ENCODE peak calls at places on chromosome 5, in six cellular contexts. I is A549, L is K562, J is GM12878, M is HepG2, A is upper lobe of left lung. U is an unnamed sample.

GRCh38 chr5:88659529-88660325 is 223.3 kb downstream of the MEF2C start:
- ATAC-seq in I (no peak), J (peak), A (peak), L (no peak), M (no peak), U (no peak)

GRCh38 chr5:147675168-147675567 is 107.4 kb downstream of the JAKMIP2 start:
- ATAC-seq in L (no peak), M (peak), A (no peak), J (no peak), I (no peak), U (no peak)

GRCh38 chr5:173334808-173335207 is 6.6 kb upstream of the STC2 start:
- ATAC-seq in J (no peak), I (no peak), M (no peak), L (no peak), A (no peak), U (no peak)

GRCh38 chr5:133368009-133368408 is 244.3 kb downstream of the FSTL4 start:
- ATAC-seq in M (no peak), A (no peak), I (no peak), L (no peak), J (no peak), U (no peak)

GRCh38 chr5:10655686-10656075 is 91.8 kb downstream of the ANKRD33B start:
- ATAC-seq in A (no peak), J (no peak), I (no peak), M (no peak), L (no peak), U (no peak)

GRCh38 chr5:55070969-55071368 is 31.5 kb upstream of the GZMA start:
- ATAC-seq in A (no peak), I (no peak), J (no peak), L (no peak), M (no peak), U (no peak)

GRCh38 chr5:100424017-100424416 is 111.2 kb upstream of the FAM174A start:
- ATAC-seq in I (no peak), A (no peak), L (no peak), J (no peak), M (no peak), U (no peak)

GRCh38 chr5:144583493-144584154 is 413.0 kb downstream of the KCTD16 start:
- ATAC-seq in J (no peak), A (no peak), L (no peak), I (peak), M (no peak), U (no peak)

GRCh38 chr5:101942321-101942882 is 353.7 kb downstream of the SLCO4C1 start:
- ATAC-seq in A (peak), I (peak), L (no peak), J (peak), M (peak), U (no peak)

GRCh38 chr5:132459983-132460834 is 30.4 kb downstream of the IRF1 start:
- ATAC-seq in M (peak), A (peak), L (peak), J (no peak), I (peak), U (no peak)

GRCh38 chr5:151174612-151175101 is 17.1 kb upstream of the ANXA6 start:
- ATAC-seq in I (no peak), M (no peak), J (no peak), L (no peak), A (peak), U (peak)

GRCh38 chr5:1477341-1477740 is 32.1 kb upstream of the SLC6A3 start:
- ATAC-seq in I (no peak), A (peak), L (no peak), M (no peak), J (no peak), U (peak)

GRCh38 chr5:124669300-124669648 is 77.2 kb downstream of the ZNF608 start:
- ATAC-seq in L (peak), I (no peak), J (no peak), M (no peak), A (no peak), U (no peak)

GRCh38 chr5:143557061-143557818 is 153.8 kb upstream of the NR3C1 start:
- ATAC-seq in J (peak), A (no peak), M (peak), I (no peak), L (no peak), U (no peak)

GRCh38 chr5:60379907-60380306 is 320.1 kb downstream of the DEPDC1B start:
- ATAC-seq in M (no peak), L (no peak), I (no peak), A (no peak), J (peak), U (no peak)

GRCh38 chr5:27252911-27253310 is 214.5 kb upstream of the CDH9 start:
- ATAC-seq in L (no peak), I (no peak), M (no peak), A (no peak), J (peak), U (no peak)

GRCh38 chr5:111072949-111073682 is 1.6 kb downstream of the TSLP start:
- ATAC-seq in J (peak), M (peak), L (peak), A (peak), I (peak), U (peak)

GRCh38 chr5:172353271-172353807 is 69.8 kb upstream of the UBTD2 start:
- ATAC-seq in J (no peak), L (no peak), A (no peak), M (no peak), I (no peak), U (no peak)

GRCh38 chr5:14745753-14746152 is 81.2 kb downstream of the OTULIN start:
- ATAC-seq in M (no peak), L (no peak), J (no peak), I (no peak), A (no peak), U (no peak)

GRCh38 chr5:170562166-170562565 is 58.3 kb downstream of the KCNIP1 start:
- ATAC-seq in I (no peak), M (no peak), L (no peak), J (no peak), A (no peak), U (no peak)

GRCh38 chr5:54471398-54471797 is 15.9 kb downstream of the HSPB3 start:
- ATAC-seq in J (no peak), I (no peak), M (no peak), L (peak), A (no peak), U (no peak)

GRCh38 chr5:14526493-14526892 is 55.1 kb upstream of the OTULINL start:
- ATAC-seq in L (no peak), A (no peak), I (no peak), J (no peak), M (no peak), U (no peak)

GRCh38 chr5:116308391-116308790 is 223.6 kb downstream of the COMMD10 start:
- ATAC-seq in I (no peak), M (no peak), L (no peak), J (no peak), A (no peak), U (no peak)

GRCh38 chr5:35124932-35125331 is 77.2 kb upstream of the AGXT2 start:
- ATAC-seq in I (no peak), M (no peak), J (no peak), L (no peak), A (no peak), U (no peak)

GRCh38 chr5:1666812-1667588 is 132.6 kb downstream of the MRPL36 start:
- ATAC-seq in J (peak), I (peak), A (peak), L (peak), M (peak), U (peak)

GRCh38 chr5:142922223-142922952 is 152.2 kb downstream of the ARHGAP26 start:
- ATAC-seq in A (peak), L (peak), M (peak), I (peak), J (peak), U (peak)

GRCh38 chr5:68740204-68740910 is 353.5 kb upstream of the SLC30A5 start:
- ATAC-seq in J (peak), L (no peak), I (no peak), A (no peak), M (no peak), U (no peak)

GRCh38 chr5:10377081-10377480 is 23.6 kb downstream of the MARCHF6 start:
- ATAC-seq in M (no peak), J (peak), A (no peak), L (peak), I (no peak), U (no peak)

GRCh38 chr5:1118738-1119137 is 6.9 kb upstream of the SLC12A7 start:
- ATAC-seq in J (no peak), A (peak), M (peak), L (peak), I (no peak), U (peak)

GRCh38 chr5:180040287-180041214 is 31.0 kb downstream of the RNF130 start:
- ATAC-seq in A (no peak), L (no peak), J (no peak), I (no peak), M (no peak), U (no peak)

GRCh38 chr5:147387109-147387508 is 122.8 kb downstream of the DPYSL3 start:
- ATAC-seq in J (no peak), L (no peak), I (no peak), M (no peak), A (no peak), U (no peak)

GRCh38 chr5:82425591-82425990 is 147.4 kb upstream of the RPS23 start:
- ATAC-seq in I (no peak), L (no peak), A (peak), M (no peak), J (no peak), U (peak)

GRCh38 chr5:157744055-157745011 is 821 bp downstream of the LSM11 start:
- ATAC-seq in L (peak), A (no peak), M (peak), J (peak), I (no peak), U (peak)

DNA sequence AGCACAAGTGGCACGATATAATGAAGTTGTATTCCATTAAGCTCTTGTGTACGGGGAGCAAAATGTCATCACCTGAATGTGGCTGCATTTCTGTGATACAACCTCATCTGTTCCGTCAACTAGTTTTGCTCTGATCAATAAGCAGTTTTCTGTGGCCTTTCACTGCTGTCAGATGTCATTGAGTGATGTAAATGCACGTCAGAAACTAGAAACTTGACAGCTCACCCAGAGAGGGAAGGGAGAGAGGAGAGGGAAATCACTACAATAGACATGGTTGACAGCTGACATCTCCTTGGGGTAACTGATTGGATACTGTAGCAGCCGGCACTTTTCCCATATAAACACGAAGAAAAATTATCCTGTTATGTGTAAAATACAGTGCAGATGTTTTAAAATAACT is 62.7 kb downstream of the SNX24 start:
- ATAC-seq in A (no peak), L (no peak), I (no peak), J (no peak), M (no peak), U (no peak)
- TF ChIP-seq EP300 in A (no peak), L (no peak), I (no peak), J (no peak), M (no peak), U (no peak)

DNA sequence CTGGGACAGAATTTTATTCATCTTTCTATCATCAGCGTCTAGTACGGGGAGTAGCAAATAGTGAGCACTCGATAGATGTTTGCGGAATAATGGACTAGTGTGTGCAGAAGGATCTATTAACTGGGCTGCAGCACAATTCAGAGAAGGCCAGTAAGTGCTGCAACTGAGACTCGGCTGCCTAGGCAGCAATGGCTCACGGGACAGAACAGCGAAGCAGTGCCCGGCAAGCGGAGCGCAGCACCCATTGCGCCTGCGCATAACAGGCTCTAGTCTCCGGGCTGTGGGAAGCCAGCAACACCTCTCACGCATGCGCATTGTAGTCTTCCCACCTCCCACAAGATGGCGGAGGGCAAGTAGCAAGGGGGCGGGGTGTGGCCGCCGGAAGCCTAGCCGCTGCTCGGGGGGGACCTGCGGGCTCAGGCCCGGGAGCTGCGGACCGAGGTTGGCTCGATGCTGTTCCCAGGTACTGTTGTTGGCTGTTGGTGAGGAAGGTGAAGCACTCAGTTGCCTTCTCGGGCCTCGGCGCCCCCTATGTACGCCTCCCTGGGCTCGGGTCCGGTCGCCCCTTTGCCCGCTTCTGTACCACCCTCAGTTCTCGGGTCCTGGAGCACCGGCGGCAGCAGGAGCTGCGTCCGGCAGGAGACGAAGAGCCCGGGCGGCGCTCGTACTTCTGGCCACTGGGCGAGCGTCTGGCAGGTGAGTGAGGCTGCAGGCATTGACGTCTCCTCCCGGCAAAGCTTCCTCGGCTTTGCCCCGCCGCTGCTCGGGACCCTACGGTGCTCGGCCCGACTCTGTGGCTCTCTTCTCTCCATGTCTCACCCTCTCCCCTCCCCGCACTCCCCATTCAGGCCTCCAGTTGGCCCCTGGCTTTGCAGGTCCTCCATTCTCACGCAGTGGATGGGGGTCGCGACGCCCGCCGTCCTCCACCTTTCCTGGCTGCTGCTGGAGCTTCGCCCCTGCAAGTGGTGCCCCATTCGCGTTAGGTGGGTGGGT is 30.2 kb upstream of the APC start:
- ATAC-seq in A (peak), M (peak), L (peak), J (peak), I (peak), U (peak)
- TF ChIP-seq EP300 in A (no peak), M (no peak), L (no peak), J (no peak), I (no peak), U (no peak)

GRCh38 chr5:77181596-77182304 is 28.7 kb upstream of the PDE8B start:
- ATAC-seq in M (no peak), L (no peak), I (no peak), J (no peak), A (no peak), U (peak)
- TF ChIP-seq EP300 in M (no peak), L (no peak), I (no peak), J (no peak), A (no peak), U (no peak)

GRCh38 chr5:159906463-159906862 is 9.8 kb upstream of the ADRA1B start:
- ATAC-seq in L (no peak), J (no peak), A (no peak), I (no peak), M (no peak), U (no peak)

GRCh38 chr5:159904874-159905273 is 11.4 kb upstream of the ADRA1B start:
- ATAC-seq in I (no peak), M (no peak), A (no peak), L (no peak), J (no peak), U (no peak)

GRCh38 chr5:159906957-159907356 is 9.3 kb upstream of the ADRA1B start:
- ATAC-seq in L (no peak), A (no peak), I (peak), J (no peak), M (no peak), U (no peak)

GRCh38 chr5:159907689-159908088 is 8.6 kb upstream of the ADRA1B start:
- ATAC-seq in I (no peak), L (no peak), M (no peak), J (no peak), A (no peak), U (no peak)

GRCh38 chr5:159905496-159905895 is 10.8 kb upstream of the ADRA1B start:
- ATAC-seq in M (no peak), J (peak), I (peak), A (no peak), L (no peak), U (no peak)
- TF ChIP-seq EP300 in M (no peak), J (no peak), I (peak), A (no peak), L (no peak), U (no peak)

GRCh38 chr5:80541392-80541791 is 28.7 kb downstream of the ANKRD34B start:
- ATAC-seq in M (no peak), J (no peak), L (no peak), A (no peak), I (no peak), U (no peak)

GRCh38 chr5:80540691-80541090 is 29.4 kb downstream of the ANKRD34B start:
- ATAC-seq in A (no peak), I (no peak), J (no peak), M (no peak), L (no peak), U (no peak)
- TF ChIP-seq EP300 in A (no peak), I (no peak), J (no peak), M (no peak), L (no peak), U (no peak)

GRCh38 chr5:32163785-32164184 is 10.3 kb downstream of the GOLPH3 start:
- ATAC-seq in L (no peak), I (no peak), A (no peak), J (peak), M (no peak), U (no peak)

GRCh38 chr5:32172908-32173393 is 1.2 kb downstream of the GOLPH3 start:
- ATAC-seq in J (no peak), A (no peak), I (no peak), L (no peak), M (no peak), U (no peak)

GRCh38 chr5:32170303-32171170 is 3.6 kb downstream of the GOLPH3 start:
- ATAC-seq in J (no peak), L (no peak), A (no peak), M (no peak), I (no peak), U (no peak)

GRCh38 chr5:32165597-32165996 is 8.5 kb downstream of the GOLPH3 start:
- ATAC-seq in L (peak), J (peak), I (no peak), A (no peak), M (peak), U (no peak)

GRCh38 chr5:32168460-32169033 is 5.6 kb downstream of the GOLPH3 start:
- ATAC-seq in J (no peak), A (no peak), L (no peak), M (no peak), I (no peak), U (peak)
- TF ChIP-seq EP300 in J (no peak), A (no peak), L (no peak), M (no peak), I (no peak), U (no peak)

GRCh38 chr5:154934881-154935280 is 3.1 kb downstream of the GEMIN5 start:
- ATAC-seq in J (no peak), M (no peak), I (no peak), L (no peak), A (no peak), U (no peak)

GRCh38 chr5:154940772-154941620 is at the start of gene MRPL22:
- ATAC-seq in I (peak), M (peak), J (peak), L (peak), A (peak), U (peak)

GRCh38 chr5:154940375-154940771 is 500 bp upstream of the MRPL22 start:
- ATAC-seq in M (no peak), A (no peak), I (no peak), J (no peak), L (no peak), U (no peak)

GRCh38 chr5:154937186-154937717 is 759 bp downstream of the GEMIN5 start:
- ATAC-seq in L (no peak), J (no peak), A (no peak), I (no peak), M (no peak), U (no peak)

GRCh38 chr5:154937718-154938466 is at the start of gene GEMIN5:
- ATAC-seq in I (peak), M (peak), A (peak), J (peak), L (peak), U (peak)
- TF ChIP-seq EP300 in I (no peak), M (peak), A (no peak), J (peak), L (peak), U (no peak)